ENCODE peak calls at places on chromosomes 13 and 19, in seven cellular contexts. U, V, I, F, Y, A and P are unnamed samples.

GRCh38 chr19:461664-462551 is 1.1 kb upstream of the SHC2 start:
- DNase-seq in I (no peak), V (no peak), U (peak; percentile 60), F (peak; percentile 92), Y (no peak), A (no peak), P (no peak)

GRCh38 chr19:50808856-50809255 is 14.7 kb downstream of the KLK1 start:
- DNase-seq in V (no peak), A (no peak), I (no peak), F (no peak), U (no peak), Y (no peak), P (no peak)

GRCh38 chr19:44707794-44708193 is 8.8 kb downstream of the CEACAM16 start:
- DNase-seq in F (no peak), A (no peak), U (no peak), Y (no peak), I (no peak), V (no peak), P (no peak)

GRCh38 chr13:91468301-91468700 is 69.9 kb downstream of the GPC5 start:
- DNase-seq in I (no peak), V (no peak), F (no peak), Y (peak; percentile 77), A (no peak), U (no peak), P (no peak)

GRCh38 chr13:34793301-34793700 is 148.8 kb upstream of the NBEA start:
- DNase-seq in A (no peak), U (no peak), I (no peak), V (no peak), F (no peak), Y (no peak), P (no peak)

GRCh38 chr19:49896863-49897621 is at the start of gene IL4I1:
- DNase-seq in I (no peak), Y (no peak), F (no peak), V (peak; percentile 51), A (peak; percentile 24), U (no peak), P (no peak)

GRCh38 chr19:45251452-45252354 is 632 bp downstream of the MARK4 start:
- DNase-seq in V (peak; percentile 27), U (no peak), F (peak; percentile 27), A (peak; percentile 16), Y (no peak), I (no peak), P (no peak)

GRCh38 chr13:51797664-51798488 is 6.1 kb downstream of the DHRS12 start:
- DNase-seq in Y (peak; percentile 81), U (peak; percentile 75), F (peak; percentile 92), A (peak; percentile 59), I (no peak), V (peak; percentile 73), P (no peak)

GRCh38 chr13:49308977-49309408 is 61.3 kb downstream of the CDADC1 start:
- DNase-seq in A (peak; percentile 45), V (no peak), U (no peak), F (peak; percentile 77), I (no peak), Y (no peak), P (no peak)

GRCh38 chr13:40652588-40652940 is 13.9 kb downstream of the FOXO1 start:
- DNase-seq in I (no peak), U (no peak), V (no peak), Y (no peak), F (no peak), A (peak; percentile 51), P (no peak)

GRCh38 chr13:101535192-101535746 is 82.8 kb downstream of the ITGBL1 start:
- DNase-seq in V (no peak), I (no peak), F (no peak), A (peak; percentile 58), U (no peak), Y (no peak), P (no peak)

GRCh38 chr19:49499030-49499670 is 2.9 kb downstream of the RPS11 start:
- DNase-seq in U (no peak), A (no peak), Y (no peak), I (no peak), V (no peak), F (no peak), P (no peak)

GRCh38 chr19:46524272-46524671 is 28.6 kb upstream of the PNMA8B start:
- DNase-seq in A (no peak), I (no peak), Y (no peak), F (no peak), U (no peak), V (no peak), P (no peak)

GRCh38 chr13:31967155-31967554 is 64.4 kb upstream of the FRY start:
- DNase-seq in V (no peak), Y (no peak), F (no peak), U (no peak), A (no peak), I (no peak), P (no peak)

GRCh38 chr19:19652482-19653295 is 9.2 kb upstream of the GMIP start:
- DNase-seq in I (no peak), V (no peak), F (no peak), A (no peak), Y (no peak), U (no peak), P (no peak)

GRCh38 chr13:26075498-26075897 is 23.7 kb upstream of the SHISA2 start:
- DNase-seq in I (no peak), U (no peak), A (no peak), F (no peak), Y (no peak), V (no peak), P (no peak)

GRCh38 chr19:45451181-45451849 is 16.5 kb upstream of the FOSB start:
- DNase-seq in Y (peak; percentile 85), F (peak; percentile 49), V (peak; percentile 30), U (no peak), I (no peak), A (peak; percentile 67), P (no peak)

GRCh38 chr13:66364346-66364745 is 865.8 kb downstream of the PCDH9 start:
- DNase-seq in A (no peak), U (no peak), Y (no peak), I (no peak), V (no peak), F (no peak), P (no peak)

GRCh38 chr19:18414504-18415176 is 4.6 kb upstream of the SSBP4 start:
- DNase-seq in F (no peak), U (no peak), A (peak; percentile 37), Y (no peak), I (no peak), V (peak; percentile 68), P (peak; percentile 88)

GRCh38 chr19:293436-294110 is 2.4 kb upstream of the PLPP2 start:
- DNase-seq in I (peak; percentile 60), Y (no peak), U (no peak), F (no peak), A (no peak), V (no peak), P (peak; percentile 78)

GRCh38 chr13:106348032-106348431 is 187.4 kb downstream of the EFNB2 start:
- DNase-seq in F (no peak), I (no peak), V (no peak), Y (peak; percentile 90), A (peak; percentile 34), U (no peak), P (no peak)

GRCh38 chr19:28633223-28634030 is 579.5 kb downstream of the UQCRFS1 start:
- DNase-seq in F (peak; percentile 45), U (no peak), Y (peak; percentile 3), A (no peak), I (no peak), V (peak; percentile 60), P (no peak)

GRCh38 chr19:10891360-10892108 is 20.2 kb downstream of the CARM1 start:
- DNase-seq in I (no peak), V (no peak), A (no peak), F (no peak), Y (peak; percentile 92), U (no peak), P (no peak)

GRCh38 chr13:44651724-44652123 is 75.6 kb upstream of the TSC22D1 start:
- DNase-seq in I (no peak), Y (no peak), F (no peak), V (no peak), A (no peak), U (no peak), P (no peak)

GRCh38 chr13:100673376-100673830 is 1.2 kb downstream of the TMTC4 start:
- DNase-seq in A (no peak), Y (no peak), U (no peak), I (no peak), V (no peak), F (peak; percentile 16), P (no peak)

GRCh38 chr13:79258489-79258888 is 147.6 kb downstream of the RBM26 start:
- DNase-seq in U (no peak), I (no peak), Y (no peak), F (no peak), V (peak; percentile 77), A (no peak), P (no peak)

GRCh38 chr13:64078480-64078936 is 2662.9 kb upstream of the PCDH20 start:
- DNase-seq in I (no peak), U (no peak), F (no peak), V (no peak), Y (no peak), A (no peak), P (no peak)

GRCh38 chr13:40371531-40372125 is 294.8 kb downstream of the FOXO1 start:
- DNase-seq in I (no peak), Y (no peak), U (no peak), A (no peak), V (no peak), F (no peak), P (no peak)

GRCh38 chr13:91397595-91397994 is 826 bp upstream of the GPC5 start:
- DNase-seq in I (no peak), A (no peak), F (no peak), U (no peak), Y (no peak), V (no peak), P (no peak)

GRCh38 chr19:19530423-19530804 is 1.7 kb downstream of the YJEFN3 start:
- DNase-seq in A (no peak), F (no peak), Y (no peak), V (peak; percentile 34), U (peak; percentile 80), I (no peak), P (no peak)

GRCh38 chr13:49679244-49679643 is 12.0 kb downstream of the EBPL start:
- DNase-seq in F (no peak), A (peak; percentile 83), I (no peak), U (no peak), Y (no peak), V (peak; percentile 46), P (no peak)

GRCh38 chr13:111117961-111118360 is 2.9 kb downstream of the ARHGEF7 start:
- DNase-seq in F (no peak), I (no peak), Y (no peak), U (no peak), A (no peak), V (no peak), P (no peak)

GRCh38 chr19:58009666-58010301 is 7.2 kb upstream of the ZNF606 start:
- DNase-seq in U (peak; percentile 91), A (peak; percentile 78), Y (peak; percentile 75), V (no peak), F (peak; percentile 83), I (no peak), P (peak; percentile 94)